ENCODE peak calls at places on chromosomes 12 and 14, in five cellular contexts. E is K562, Z is IMR-90, N is HepG2, W is H1. O is an unnamed sample.
A peak's percentile ranks its signal among the peaks of the same experiment; 100 is the strongest.

GRCh38 chr12:89348894-89349669 is 3.2 kb downstream of the DUSP6 start:
- DNase-seq in N (no peak), Z (no peak), W (no peak), E (no peak), O (no peak)

GRCh38 chr12:14664434-14665023 is 31.9 kb downstream of the GUCY2C start:
- DNase-seq in E (no peak), Z (peak; percentile 35), N (peak; percentile 6), W (no peak), O (peak; percentile 8)

GRCh38 chr12:22415342-22416309 is 81.1 kb upstream of the ST8SIA1 start:
- DNase-seq in N (no peak), W (no peak), Z (no peak), E (no peak), O (no peak)

GRCh38 chr14:87131879-87132278 is 861.1 kb downstream of the GALC start:
- DNase-seq in Z (peak; percentile 74), N (no peak), E (no peak), W (no peak), O (no peak)

GRCh38 chr12:47896022-47896421 is 8.8 kb downstream of the VDR start:
- DNase-seq in W (no peak), Z (no peak), E (no peak), N (no peak), O (no peak)

GRCh38 chr14:52021971-52022600 is 32.7 kb downstream of the RTRAF start:
- DNase-seq in Z (peak; percentile 44), W (no peak), N (no peak), E (no peak), O (no peak)

GRCh38 chr14:24605435-24606190 is 3.9 kb downstream of the GZMH start:
- DNase-seq in Z (no peak), W (peak; percentile 21), E (peak; percentile 36), N (peak; percentile 54), O (peak; percentile 23)

GRCh38 chr14:98138666-98139065 is 1133.3 kb downstream of the BCL11B start:
- DNase-seq in N (no peak), Z (no peak), W (peak; percentile 7), E (peak; percentile 5), O (peak; percentile 30)

GRCh38 chr12:67474934-67475620 is 173.5 kb upstream of the DYRK2 start:
- DNase-seq in W (no peak), N (no peak), Z (no peak), E (no peak), O (no peak)

GRCh38 chr12:108820700-108821406 is 36.5 kb downstream of the SSH1 start:
- DNase-seq in E (no peak), W (no peak), N (no peak), Z (no peak), O (no peak)

GRCh38 chr12:102301547-102301946 is 103.9 kb upstream of the PMCH start:
- DNase-seq in E (no peak), W (no peak), Z (no peak), N (no peak), O (no peak)

GRCh38 chr12:129676411-129676810 is 227.4 kb downstream of the TMEM132D start:
- DNase-seq in W (no peak), Z (no peak), N (no peak), E (no peak), O (no peak)

GRCh38 chr14:28690029-28690683 is 76.4 kb upstream of the FOXG1 start:
- DNase-seq in Z (no peak), W (no peak), E (no peak), N (no peak), O (no peak)

DNA sequence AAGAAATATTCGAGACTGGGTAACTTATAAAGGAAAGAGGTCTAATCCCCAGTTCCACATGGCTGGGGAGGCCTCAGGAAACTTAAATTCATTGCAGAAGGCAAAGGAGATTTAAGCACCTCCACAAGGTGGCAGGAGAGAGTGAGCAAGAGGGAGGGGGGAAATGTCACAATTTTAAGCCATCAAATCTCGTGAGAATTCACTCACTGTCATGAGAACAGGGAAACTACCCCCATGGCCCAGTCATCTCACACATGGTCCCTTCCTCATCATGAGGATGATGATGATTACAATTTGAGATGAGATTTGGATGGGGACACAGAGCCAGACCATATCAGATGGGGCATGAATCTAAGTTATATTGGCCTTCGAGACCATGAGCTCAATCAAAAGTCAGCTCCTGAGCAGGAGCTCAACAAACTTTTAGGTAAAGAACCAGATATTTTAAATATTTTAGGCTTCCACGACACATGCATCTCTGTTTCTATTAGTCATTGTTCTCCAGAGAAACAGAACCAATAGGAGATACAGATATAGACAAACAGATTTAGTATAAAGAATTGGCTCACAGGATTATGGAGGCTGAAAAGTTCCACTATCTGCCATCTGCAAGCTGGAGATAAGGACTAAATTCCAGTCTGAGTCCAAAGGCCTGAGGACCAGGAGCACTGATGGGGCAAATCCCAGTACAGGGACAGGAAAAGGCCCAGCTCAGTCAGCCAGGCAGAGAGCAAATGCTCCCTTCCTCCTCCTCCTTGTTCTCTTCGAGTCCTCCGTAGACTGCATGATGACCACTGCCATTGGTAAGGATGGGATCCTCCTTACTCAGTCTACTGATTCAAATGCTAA is 24.9 kb downstream of the DGLUCY start:
- DNase-seq in Z (no peak), W (no peak), N (peak; percentile 40), E (peak; percentile 62), O (peak; percentile 28)
- TF ChIP-seq MAFK in Z (no peak), W (no peak), N (no peak), E (no peak), O (no peak)

GRCh38 chr12:13173537-13173936 is 23.0 kb upstream of the EMP1 start:
- DNase-seq in N (no peak), E (no peak), W (no peak), Z (peak; percentile 97), O (no peak)
- TF ChIP-seq MAFK in N (no peak), E (no peak), W (no peak), Z (peak; percentile 72), O (no peak)

GRCh38 chr14:63276492-63277342 is 42.0 kb downstream of the GPHB5 start:
- DNase-seq in W (no peak), Z (peak; percentile 64), E (peak; percentile 40), N (peak; percentile 17), O (peak; percentile 36)
- TF ChIP-seq MAFK in W (no peak), Z (no peak), E (no peak), N (no peak), O (no peak)

DNA sequence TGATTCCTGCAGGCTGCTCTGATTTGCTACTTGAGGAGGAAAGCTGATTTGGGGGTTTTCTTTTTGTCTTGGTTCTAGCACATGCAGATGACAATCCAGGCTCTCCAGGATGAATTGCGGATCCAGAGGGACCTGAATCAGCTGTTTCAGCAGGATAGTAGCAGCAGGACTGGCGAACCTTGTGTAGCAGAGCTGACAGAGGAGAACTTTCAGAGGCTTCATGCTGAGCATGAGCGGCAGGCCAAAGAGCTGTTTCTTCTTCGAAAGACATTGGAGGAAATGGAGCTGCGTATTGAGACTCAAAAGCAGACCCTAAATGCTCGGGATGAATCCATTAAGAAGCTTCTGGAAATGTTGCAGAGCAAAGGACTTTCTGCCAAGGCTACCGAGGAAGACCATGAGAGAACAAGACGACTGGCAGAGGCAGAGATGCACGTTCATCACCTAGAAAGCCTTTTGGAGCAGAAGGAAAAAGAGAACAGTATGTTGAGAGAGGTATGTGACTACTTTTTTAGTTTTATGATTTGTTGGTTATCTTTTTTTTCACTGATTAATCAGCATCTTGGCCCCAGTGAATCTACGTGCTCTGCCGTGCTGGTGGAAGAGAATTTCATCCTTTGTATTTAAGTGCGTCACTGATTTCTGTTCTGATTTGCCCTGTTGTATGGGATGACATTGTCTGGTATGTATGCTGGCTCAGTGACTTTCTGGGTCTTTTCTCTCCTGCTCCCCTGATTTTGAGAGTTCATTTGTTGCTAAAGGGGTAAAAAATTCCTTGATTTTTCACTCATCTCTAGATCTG is 92.3 kb downstream of the ERC1 start:
- DNase-seq in W (no peak), N (no peak), Z (no peak), E (no peak), O (no peak)
- TF ChIP-seq MAFK in W (no peak), N (no peak), Z (no peak), E (no peak), O (no peak)

GRCh38 chr14:50963919-50964318 is 19.6 kb upstream of the PYGL start:
- DNase-seq in E (no peak), W (no peak), Z (no peak), N (no peak), O (no peak)

GRCh38 chr14:50971122-50971781 is 27.0 kb upstream of the PYGL start:
- DNase-seq in Z (no peak), N (no peak), W (no peak), E (no peak), O (no peak)

GRCh38 chr14:50967719-50968266 is 23.5 kb upstream of the PYGL start:
- DNase-seq in N (no peak), W (no peak), Z (no peak), E (no peak), O (no peak)

GRCh38 chr14:50964683-50965390 is 20.6 kb upstream of the PYGL start:
- DNase-seq in Z (peak; percentile 99), W (no peak), E (no peak), N (peak; percentile 45), O (peak; percentile 76)

GRCh38 chr14:50967104-50967503 is 22.8 kb upstream of the PYGL start:
- DNase-seq in N (no peak), Z (peak; percentile 49), W (no peak), E (no peak), O (no peak)
- TF ChIP-seq MAFK in N (no peak), Z (no peak), W (no peak), E (no peak), O (no peak)

GRCh38 chr14:90842726-90843125 is 26.5 kb upstream of the TTC7B start:
- DNase-seq in E (no peak), Z (no peak), W (no peak), N (no peak), O (no peak)

GRCh38 chr14:90848944-90849731 is 32.9 kb upstream of the TTC7B start:
- DNase-seq in Z (peak; percentile 49), N (peak; percentile 20), W (no peak), E (peak; percentile 39), O (no peak)

GRCh38 chr14:90844321-90844720 is 28.1 kb upstream of the TTC7B start:
- DNase-seq in W (no peak), N (no peak), Z (no peak), E (no peak), O (no peak)

GRCh38 chr14:90849787-90850444 is 33.7 kb upstream of the TTC7B start:
- DNase-seq in W (no peak), E (no peak), N (no peak), Z (no peak), O (no peak)

GRCh38 chr14:90846511-90846910 is 30.3 kb upstream of the TTC7B start:
- DNase-seq in E (no peak), N (no peak), W (no peak), Z (peak; percentile 53), O (no peak)
- TF ChIP-seq MAFK in E (no peak), N (no peak), W (no peak), Z (no peak), O (no peak)